ENCODE peak calls at places on chromosomes 6 and 20, in six cellular contexts. E is trophoblast cell, B is IMR-90, Q is mesenchymal stem cell, Y is H9, S is H1. Z is an unnamed sample.

GRCh38 chr6:124964084-124964763 is 2.0 kb downstream of the RNF217 start:
- DNase-seq in E (peak), B (peak), Q (peak), Y (no peak), S (no peak), Z (no peak)

GRCh38 chr20:36969478-36970186 is 18.1 kb upstream of the SAMHD1 start:
- DNase-seq in E (no peak), B (no peak), Q (no peak), Y (no peak), S (no peak), Z (no peak)

GRCh38 chr20:38810926-38811325 is 5.4 kb downstream of the PPP1R16B start:
- DNase-seq in E (no peak), B (no peak), Q (no peak), Y (peak), S (no peak), Z (no peak)

GRCh38 chr6:74578339-74578738 is 627.5 kb downstream of the COL12A1 start:
- DNase-seq in E (no peak), B (peak), Q (peak), Y (no peak), S (no peak), Z (no peak)

GRCh38 chr20:50762045-50762422 is 30.7 kb downstream of the PARD6B start:
- DNase-seq in E (no peak), B (peak), Q (no peak), Y (no peak), S (no peak), Z (no peak)

GRCh38 chr6:56699066-56699654 is 56.5 kb upstream of the DST start:
- DNase-seq in E (no peak), B (peak), Q (peak), Y (no peak), S (no peak), Z (no peak)

GRCh38 chr20:4971064-4971463 is 30.2 kb downstream of the SLC23A2 start:
- DNase-seq in E (no peak), B (no peak), Q (no peak), Y (no peak), S (no peak), Z (no peak)

GRCh38 chr6:151018035-151018434 is 152.5 kb downstream of the MTHFD1L start:
- DNase-seq in E (no peak), B (peak), Q (peak), Y (no peak), S (no peak), Z (no peak)

GRCh38 chr6:106177786-106178185 is 91.7 kb downstream of the PRDM1 start:
- DNase-seq in E (no peak), B (no peak), Q (no peak), Y (no peak), S (no peak), Z (no peak)

GRCh38 chr20:2596673-2597279 is 55.7 kb upstream of the NOP56 start:
- DNase-seq in E (no peak), B (peak), Q (no peak), Y (no peak), S (no peak), Z (no peak)

GRCh38 chr20:44681796-44682566 is 30.5 kb upstream of the ADA start:
- DNase-seq in E (no peak), B (no peak), Q (no peak), Y (no peak), S (no peak), Z (no peak)
- H3K14ac ChIP-seq in E (no peak), B (no peak), Q (no peak), Y (no peak), S (no peak), Z (no peak)

GRCh38 chr6:28747631-28748157 is 176.1 kb downstream of the TRIM27 start:
- DNase-seq in E (no peak), B (peak), Q (peak), Y (peak), S (peak), Z (no peak)

GRCh38 chr6:28750926-28751458 is 172.8 kb downstream of the TRIM27 start:
- DNase-seq in E (no peak), B (no peak), Q (no peak), Y (no peak), S (no peak), Z (no peak)

GRCh38 chr6:28743271-28743789 is 180.5 kb downstream of the TRIM27 start:
- DNase-seq in E (no peak), B (no peak), Q (no peak), Y (no peak), S (no peak), Z (no peak)

GRCh38 chr6:28751514-28751913 is 172.3 kb downstream of the TRIM27 start:
- DNase-seq in E (no peak), B (no peak), Q (no peak), Y (no peak), S (no peak), Z (no peak)

GRCh38 chr6:28747083-28747630 is 176.6 kb downstream of the TRIM27 start:
- DNase-seq in E (no peak), B (no peak), Q (no peak), Y (no peak), S (no peak), Z (no peak)
- H3K9ac ChIP-seq in E (no peak), B (no peak), Q (no peak), Y (peak), S (no peak), Z (no peak)

DNA sequence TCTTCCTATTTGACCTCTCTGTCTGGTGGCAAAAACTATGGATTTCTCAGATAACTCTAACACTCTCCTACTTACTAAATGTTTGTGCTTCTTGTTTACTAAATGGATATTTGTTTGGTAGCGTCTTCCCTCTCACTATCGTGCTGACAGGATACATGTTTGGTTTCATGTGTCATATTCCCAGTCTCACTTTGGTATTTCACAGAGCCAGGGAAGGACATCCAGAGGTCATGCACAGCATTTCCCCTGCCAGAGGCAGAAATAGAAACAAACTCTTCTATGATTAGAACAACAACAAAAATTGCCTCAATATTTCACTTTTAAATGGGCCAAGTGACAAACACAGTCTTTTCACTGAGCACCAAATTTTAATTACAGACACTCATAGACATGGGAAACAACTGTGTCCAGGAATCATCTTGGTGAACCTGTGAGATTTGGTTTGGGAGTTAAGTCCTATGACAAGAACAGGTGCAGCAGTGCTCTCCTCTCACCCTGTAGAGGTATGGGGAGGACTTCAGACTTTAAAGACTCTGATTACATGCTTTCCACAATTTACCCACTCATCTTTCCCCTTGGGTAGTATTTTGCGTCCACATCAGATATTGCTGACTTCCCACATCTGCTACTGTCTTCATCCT is 40.3 kb downstream of the TXLNB start:
- DNase-seq in E (no peak), B (no peak), Q (peak), Y (no peak), S (no peak), Z (no peak)
- H3K14ac ChIP-seq in E (no peak), B (no peak), Q (no peak), Y (no peak), S (no peak), Z (no peak)

GRCh38 chr6:25371037-25371347 is 91.8 kb downstream of the CARMIL1 start:
- DNase-seq in E (no peak), B (no peak), Q (no peak), Y (no peak), S (no peak), Z (no peak)

GRCh38 chr6:25369043-25369442 is 89.9 kb downstream of the CARMIL1 start:
- DNase-seq in E (no peak), B (no peak), Q (no peak), Y (no peak), S (no peak), Z (no peak)

GRCh38 chr6:25369450-25370086 is 90.4 kb downstream of the CARMIL1 start:
- DNase-seq in E (no peak), B (no peak), Q (no peak), Y (peak), S (no peak), Z (no peak)

GRCh38 chr6:25366785-25367657 is 87.8 kb downstream of the CARMIL1 start:
- DNase-seq in E (no peak), B (no peak), Q (no peak), Y (no peak), S (no peak), Z (no peak)

GRCh38 chr6:25370175-25371036 is 91.2 kb downstream of the CARMIL1 start:
- DNase-seq in E (no peak), B (no peak), Q (no peak), Y (no peak), S (no peak), Z (no peak)
- H3K9ac ChIP-seq in E (no peak), B (no peak), Q (no peak), Y (no peak), S (no peak), Z (no peak)

GRCh38 chr6:115945806-115946205 is 114.9 kb downstream of the FRK start:
- DNase-seq in E (no peak), B (no peak), Q (no peak), Y (no peak), S (no peak), Z (no peak)
- H3K14ac ChIP-seq in E (no peak), B (no peak), Q (no peak), Y (no peak), S (no peak), Z (no peak)

Z was measured in neuronal stem cell.